ENCODE peak calls at places on chromosomes 4 and X, in four cellular contexts. L is dermis blood vessel endothelial cell, A is T1000, G is activated T-helper 1 cell treated with Interleukin-2 at 50 U/mL for 16 hours. E is an unnamed sample.

GRCh38 chr4:86233681-86234080 is 126.2 kb downstream of the MAPK10 start:
- DNase-seq in G (no peak), A (no peak), L (no peak), E (no peak)

GRCh38 chrX:129945131-129945530 is 37.3 kb upstream of the BCORL1 start:
- DNase-seq in G (no peak), A (no peak), L (no peak), E (no peak)

GRCh38 chr4:99275050-99275449 is 15.7 kb downstream of the ADH1A start:
- DNase-seq in L (no peak), A (no peak), G (no peak), E (no peak)

GRCh38 chrX:24333371-24333770 is 19.5 kb upstream of the SUPT20HL2 start:
- DNase-seq in L (no peak), A (no peak), G (no peak), E (no peak)

GRCh38 chrX:13265549-13266132 is 54.2 kb downstream of the ATXN3L start:
- DNase-seq in G (no peak), L (no peak), A (no peak), E (no peak)

GRCh38 chrX:34130980-34131744 is 952 bp downstream of the FAM47A start:
- DNase-seq in L (no peak), A (no peak), G (no peak), E (no peak)

GRCh38 chr4:143587703-143588102 is 74.2 kb downstream of the SMARCA5 start:
- DNase-seq in A (no peak), L (peak), G (no peak), E (no peak)

GRCh38 chr4:185853841-185854240 is 41.8 kb upstream of the SORBS2 start:
- DNase-seq in L (no peak), G (no peak), A (no peak), E (no peak)

GRCh38 chrX:74179071-74179470 is 124.9 kb upstream of the ZCCHC13 start:
- DNase-seq in L (no peak), A (no peak), G (no peak), E (no peak)

GRCh38 chrX:102129473-102129872 is 4.0 kb downstream of the TCEAL2 start:
- DNase-seq in A (no peak), G (no peak), L (peak), E (no peak)

GRCh38 chr4:24651266-24651665 is 66.9 kb upstream of the DHX15 start:
- DNase-seq in G (no peak), A (no peak), L (no peak), E (no peak)

GRCh38 chr4:102574317-102574716 is 73.2 kb downstream of the NFKB1 start:
- DNase-seq in A (no peak), G (no peak), L (no peak), E (no peak)

GRCh38 chr4:82561745-82562552 is at the start of gene TMEM150C:
- DNase-seq in G (no peak), L (peak), A (no peak), E (no peak)

GRCh38 chr4:68348577-68348976 is 1.3 kb downstream of the YTHDC1 start:
- DNase-seq in L (peak), G (no peak), A (no peak), E (no peak)

GRCh38 chr4:140003851-140004579 is 150.0 kb downstream of the MAML3 start:
- DNase-seq in L (no peak), A (no peak), G (no peak), E (no peak)

GRCh38 chr4:5004496-5004895 is 14.8 kb downstream of the CYTL1 start:
- DNase-seq in L (no peak), A (no peak), G (no peak), E (no peak)

GRCh38 chr4:89660851-89661250 is 176.1 kb downstream of the SNCA start:
- DNase-seq in L (no peak), G (no peak), A (no peak), E (no peak)

GRCh38 chr4:91958651-91959050 is 345.1 kb upstream of the GRID2 start:
- DNase-seq in A (no peak), L (no peak), G (no peak), E (no peak)

GRCh38 chrX:113743069-113743468 is 840.8 kb upstream of the HTR2C start:
- DNase-seq in L (no peak), A (no peak), G (no peak), E (no peak)

GRCh38 chr4:103497692-103498091 is 222.1 kb downstream of the TACR3 start:
- DNase-seq in A (no peak), L (no peak), G (no peak), E (no peak)

GRCh38 chr4:52823478-52824092 is 38.5 kb upstream of the RASL11B start:
- DNase-seq in L (no peak), A (peak), G (no peak), E (no peak)